ENCODE peak calls at places on chromosomes 13 and 19, in eight cellular contexts. B is epithelial cell of proximal tubule, H is endodermal cell, P is fibroblast of lung, V is breast epithelium, I is AG04450, G is uterus, U is mammary epithelial cell. S is an unnamed sample.

GRCh38 chr13:33367931-33368330 is 82.4 kb upstream of the STARD13 start:
- DNase-seq in U (no peak), V (no peak), H (no peak), I (no peak), P (no peak), G (no peak), B (no peak), S (no peak)

GRCh38 chr19:10431943-10432735 is 11.8 kb downstream of the PDE4A start:
- DNase-seq in U (no peak), G (no peak), P (no peak), B (no peak), I (no peak), H (peak), V (no peak), S (no peak)

GRCh38 chr19:1211494-1212234 is 6.1 kb downstream of the STK11 start:
- DNase-seq in I (no peak), B (no peak), U (peak), P (no peak), H (peak), G (peak), V (no peak), S (no peak)

GRCh38 chr19:8461891-8462290 is 17.1 kb downstream of the HNRNPM start:
- DNase-seq in I (no peak), G (no peak), V (no peak), P (no peak), H (no peak), U (no peak), B (no peak), S (no peak)

GRCh38 chr19:31054430-31054829 is 294.8 kb downstream of the TSHZ3 start:
- DNase-seq in U (peak), P (peak), H (peak), B (no peak), G (no peak), V (no peak), I (peak), S (peak)

GRCh38 chr19:28426110-28426901 is 786.6 kb downstream of the UQCRFS1 start:
- DNase-seq in I (no peak), G (no peak), B (no peak), U (no peak), V (no peak), H (peak), P (no peak), S (no peak)

GRCh38 chr19:55680339-55681130 is 5.5 kb downstream of the EPN1 start:
- DNase-seq in I (no peak), P (no peak), G (no peak), H (no peak), U (no peak), V (no peak), B (no peak), S (no peak)

GRCh38 chr19:54206030-54206830 is 5.6 kb downstream of the RPS9 start:
- DNase-seq in U (no peak), H (no peak), P (no peak), V (no peak), B (no peak), I (no peak), G (no peak), S (no peak)

GRCh38 chr13:94079876-94080275 is 399.6 kb downstream of the DCT start:
- DNase-seq in P (peak), V (no peak), I (no peak), H (no peak), G (no peak), B (no peak), U (no peak), S (no peak)

GRCh38 chr19:35336166-35336955 is 7.4 kb downstream of the CD22 start:
- DNase-seq in B (no peak), U (no peak), H (no peak), P (no peak), V (no peak), I (no peak), G (no peak), S (no peak)
- H3K4me3 ChIP-seq in B (no peak), U (no peak), H (no peak), P (no peak), V (no peak), I (no peak), G (no peak), S (no peak)

GRCh38 chr13:102402292-102402691 is 444 bp upstream of the FGF14 start:
- DNase-seq in H (peak), G (peak), B (no peak), I (no peak), P (peak), V (no peak), U (no peak), S (no peak)

GRCh38 chr13:102400619-102401125 is 1.2 kb downstream of the FGF14 start:
- DNase-seq in U (peak), I (no peak), V (no peak), P (peak), B (no peak), H (peak), G (peak), S (no peak)

GRCh38 chr13:102401755-102402154 is at the start of gene FGF14:
- DNase-seq in V (no peak), I (no peak), B (no peak), H (no peak), P (peak), U (no peak), G (no peak), S (no peak)

GRCh38 chr13:102401305-102401704 is 543 bp downstream of the FGF14 start:
- DNase-seq in P (peak), U (peak), V (no peak), B (no peak), H (no peak), I (no peak), G (no peak), S (no peak)

DNA sequence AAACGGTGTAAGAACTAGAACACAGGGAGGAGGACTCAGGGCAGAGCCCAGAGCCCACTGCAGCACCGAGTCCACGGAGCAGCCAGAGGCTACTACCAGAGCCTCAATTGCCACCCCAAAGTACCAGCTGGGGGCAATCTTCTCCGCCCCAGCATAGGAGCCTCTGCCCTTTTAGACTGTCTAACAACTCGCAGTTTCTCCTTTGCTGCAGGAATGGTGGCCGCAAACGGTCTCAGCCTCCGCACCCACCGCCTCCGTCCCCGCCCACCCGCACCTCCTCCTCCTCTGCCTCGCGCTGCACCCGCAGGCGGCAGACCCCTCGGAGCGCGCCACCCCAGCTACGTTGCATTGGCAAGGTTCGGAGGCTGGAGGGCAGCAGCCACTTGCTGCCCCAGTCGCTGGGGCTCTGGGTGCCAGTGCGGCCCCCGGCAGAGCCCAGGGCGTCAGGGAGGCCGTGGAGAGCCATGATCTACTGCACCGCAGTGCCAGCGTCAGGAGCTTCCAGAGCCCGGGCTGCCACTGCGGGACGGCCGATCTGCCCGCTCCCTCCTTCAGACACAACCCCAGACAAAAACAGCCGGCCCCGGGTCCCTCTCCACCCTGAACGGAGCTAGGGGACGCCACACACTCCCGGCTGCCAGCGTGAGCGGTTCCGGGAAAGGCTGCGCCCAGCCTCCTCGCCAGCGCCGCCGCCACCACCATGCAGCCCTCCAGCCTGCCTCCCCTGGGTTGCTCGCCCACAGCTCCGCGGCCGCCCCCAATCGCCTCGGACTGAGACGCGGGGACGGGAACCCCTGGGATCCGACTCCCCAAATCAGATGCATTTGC is 1.8 kb downstream of the FGF14 start:
- DNase-seq in B (no peak), H (peak), I (no peak), U (peak), V (no peak), G (no peak), P (peak), S (no peak)
- TF ChIP-seq CTCF in B (peak), H (peak), I (peak), U (peak), V (no peak), G (no peak), P (peak), S (no peak)

DNA sequence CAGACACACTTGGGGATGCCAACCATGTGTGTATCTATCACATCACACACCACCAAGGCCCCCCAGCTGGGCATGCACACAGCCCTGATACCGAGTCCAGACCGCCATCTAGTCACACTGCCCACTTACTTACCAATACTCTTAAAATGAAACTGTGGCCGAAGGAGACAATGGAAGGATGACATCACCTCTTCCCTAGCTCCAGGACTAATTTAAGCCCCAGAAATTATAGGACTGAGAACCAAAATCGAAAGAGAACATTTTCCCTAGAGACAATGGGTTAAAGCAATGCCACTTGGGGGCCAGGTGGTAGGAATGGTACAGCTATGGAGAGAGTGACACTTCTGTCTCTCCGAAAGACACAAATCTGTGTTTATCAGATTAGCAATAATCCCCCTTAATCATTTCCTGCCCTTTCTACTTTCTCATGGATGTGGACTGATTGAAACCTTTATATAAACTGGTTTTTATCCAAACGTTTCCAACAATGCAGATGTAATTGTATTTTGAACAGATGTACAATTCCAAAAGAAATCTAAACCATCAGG is 663 bp upstream of the GGACT start:
- DNase-seq in P (no peak), G (no peak), U (no peak), V (no peak), I (no peak), B (no peak), H (no peak), S (no peak)
- H3K4me3 ChIP-seq in P (no peak), G (no peak), U (peak), V (peak), I (no peak), B (no peak), H (no peak), S (no peak)

DNA sequence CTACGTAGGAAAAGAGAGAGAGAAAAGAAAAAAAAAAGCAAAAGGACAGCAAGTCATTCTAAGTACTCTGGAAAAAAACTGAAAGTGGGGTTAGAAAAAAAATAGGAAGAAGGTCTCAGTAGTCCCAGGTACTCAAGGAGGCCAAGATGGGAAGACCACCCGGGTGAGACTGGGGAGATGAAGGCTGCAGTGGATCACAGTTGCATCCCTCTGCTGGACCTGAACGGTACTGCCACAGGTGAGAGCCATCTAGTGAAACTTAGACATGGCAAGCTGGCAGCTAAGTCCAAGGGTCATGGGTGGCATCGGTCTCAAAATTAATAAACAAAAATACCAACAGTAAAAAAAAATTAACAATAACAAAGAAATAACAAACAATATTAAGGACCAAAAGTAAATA is 41.0 kb upstream of the ZNF91 start:
- DNase-seq in V (no peak), I (no peak), G (no peak), U (no peak), P (no peak), B (no peak), H (peak), S (no peak)
- TF ChIP-seq CTCF in V (no peak), I (peak), G (no peak), U (peak), P (peak), B (peak), H (peak), S (peak)

GRCh38 chr13:30431269-30431950 is 9.1 kb downstream of the UBE2L5 start:
- DNase-seq in V (no peak), G (no peak), P (no peak), I (no peak), H (no peak), U (peak), B (no peak), S (no peak)
- H3K4me3 ChIP-seq in V (no peak), G (no peak), P (no peak), I (no peak), H (no peak), U (peak), B (no peak), S (no peak)

S was measured in LNCaP clone FGC.